ENCODE peak calls at places on chromosomes 1 and 21, in eight cellular contexts. B, I, P, J, N, H, C and U are unnamed samples.

GRCh38 chr1:10245674-10246073 is 35.3 kb downstream of the KIF1B start:
- DNase-seq in N (no peak), B (no peak), J (no peak), P (no peak), C (no peak), I (no peak), H (no peak), U (no peak)

GRCh38 chr21:16309250-16309971 is 579.6 kb downstream of the USP25 start:
- DNase-seq in P (no peak), N (no peak), I (no peak), B (no peak), H (no peak), C (no peak), J (no peak), U (peak)

GRCh38 chr1:8155528-8156186 is 129.5 kb upstream of the ERRFI1 start:
- DNase-seq in B (no peak), I (no peak), P (no peak), N (no peak), J (no peak), H (no peak), C (no peak), U (no peak)

GRCh38 chr1:61672376-61672775 is 52.6 kb downstream of the TM2D1 start:
- DNase-seq in C (no peak), P (no peak), I (no peak), J (no peak), H (no peak), B (no peak), N (no peak), U (no peak)

GRCh38 chr21:37965088-37965805 is 49.0 kb upstream of the KCNJ6 start:
- DNase-seq in I (no peak), P (no peak), B (no peak), J (no peak), C (no peak), H (no peak), N (no peak), U (no peak)

GRCh38 chr1:16048573-16049189 is 5.1 kb downstream of the CLCNKB start:
- DNase-seq in I (no peak), N (peak), P (no peak), H (no peak), J (no peak), B (no peak), C (no peak), U (no peak)

GRCh38 chr1:1627261-1627841 is 4.6 kb upstream of the MMP23B start:
- DNase-seq in J (peak), B (no peak), P (no peak), H (no peak), N (no peak), C (no peak), I (no peak), U (no peak)

GRCh38 chr21:45365608-45366241 is 39.2 kb upstream of the COL18A1 start:
- DNase-seq in I (no peak), H (no peak), C (no peak), N (peak), J (no peak), P (no peak), B (no peak), U (peak)

GRCh38 chr21:25625036-25625435 is 14.0 kb upstream of the JAM2 start:
- DNase-seq in C (no peak), I (no peak), J (no peak), H (no peak), P (no peak), B (no peak), N (no peak), U (peak)

GRCh38 chr1:14392161-14392886 is 206.2 kb upstream of the KAZN start:
- DNase-seq in C (no peak), B (no peak), N (no peak), P (no peak), H (no peak), I (no peak), J (no peak), U (no peak)

DNA sequence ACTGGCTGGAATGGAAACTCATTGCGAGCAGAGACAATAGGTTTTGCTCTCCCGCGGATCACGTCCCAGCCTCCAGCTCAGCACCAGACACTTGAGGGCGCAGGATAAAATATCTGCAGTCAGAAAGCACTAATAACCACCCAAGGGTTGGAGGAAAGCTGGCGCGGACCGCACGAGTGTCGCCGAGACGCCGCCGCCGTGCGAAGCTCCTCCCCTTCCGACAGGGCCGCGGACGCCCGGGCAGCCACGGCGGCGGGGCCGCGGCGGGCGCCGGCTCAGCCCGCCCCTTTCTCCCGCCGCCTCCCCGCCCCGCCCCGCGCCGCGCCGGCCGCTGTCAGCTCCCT is at the start of gene CMPK1:
- DNase-seq in C (peak), H (peak), P (peak), N (peak), J (peak), I (peak), B (peak), U (peak)
- TF ChIP-seq CTCF in C (no peak), H (peak), P (no peak), N (peak), J (no peak), I (peak), B (no peak), U (no peak)

GRCh38 chr1:153614189-153614900 is 1.4 kb upstream of the S100A16 start:
- DNase-seq in H (no peak), J (no peak), N (no peak), I (no peak), B (no peak), C (no peak), P (no peak), U (no peak)
- TF ChIP-seq CTCF in H (peak), J (no peak), N (no peak), I (no peak), B (no peak), C (no peak), P (no peak), U (peak)

GRCh38 chr1:18608534-18608933 is 22.1 kb upstream of the PAX7 start:
- DNase-seq in J (no peak), H (no peak), N (no peak), B (no peak), P (no peak), C (no peak), I (no peak), U (no peak)
- TF ChIP-seq CTCF in J (no peak), H (no peak), N (no peak), B (no peak), P (no peak), C (no peak), I (no peak), U (no peak)

GRCh38 chr1:160494620-160495019 is 28.4 kb downstream of the SLAMF6 start:
- DNase-seq in J (no peak), B (no peak), H (no peak), P (no peak), I (peak), C (no peak), N (no peak), U (no peak)
- TF ChIP-seq CTCF in J (peak), B (no peak), H (no peak), P (no peak), I (peak), C (peak), N (no peak), U (peak)

GRCh38 chr1:26361605-26362122 is 7.7 kb upstream of the CRYBG2 start:
- DNase-seq in J (no peak), H (no peak), N (no peak), B (no peak), I (no peak), C (no peak), P (no peak), U (no peak)
- TF ChIP-seq CTCF in J (no peak), H (no peak), N (no peak), B (no peak), I (no peak), C (no peak), P (no peak), U (peak)

DNA sequence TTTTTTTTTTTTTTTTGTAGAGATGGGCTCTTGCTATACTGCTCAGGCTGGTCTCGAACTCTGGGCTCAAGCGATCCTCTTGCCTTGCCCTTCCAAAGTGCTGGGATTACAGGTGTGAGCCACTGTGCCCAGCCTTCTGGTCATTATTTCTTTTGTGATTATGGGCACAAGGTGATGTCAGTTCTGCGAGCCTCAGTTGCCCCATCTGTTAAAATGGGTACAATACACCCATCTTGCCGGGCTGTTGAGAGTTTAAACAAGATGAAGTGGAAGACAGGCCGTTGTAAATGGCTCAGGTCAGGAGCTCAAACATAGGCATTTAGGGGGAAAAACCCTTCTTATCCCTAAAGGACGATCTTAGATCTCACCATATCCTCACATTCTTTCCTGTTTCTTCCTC is 53.7 kb upstream of the WNT4 start:
- DNase-seq in B (no peak), N (no peak), J (no peak), H (no peak), I (no peak), P (no peak), C (no peak), U (no peak)
- TF ChIP-seq CTCF in B (no peak), N (no peak), J (no peak), H (no peak), I (no peak), P (no peak), C (no peak), U (no peak)

DNA sequence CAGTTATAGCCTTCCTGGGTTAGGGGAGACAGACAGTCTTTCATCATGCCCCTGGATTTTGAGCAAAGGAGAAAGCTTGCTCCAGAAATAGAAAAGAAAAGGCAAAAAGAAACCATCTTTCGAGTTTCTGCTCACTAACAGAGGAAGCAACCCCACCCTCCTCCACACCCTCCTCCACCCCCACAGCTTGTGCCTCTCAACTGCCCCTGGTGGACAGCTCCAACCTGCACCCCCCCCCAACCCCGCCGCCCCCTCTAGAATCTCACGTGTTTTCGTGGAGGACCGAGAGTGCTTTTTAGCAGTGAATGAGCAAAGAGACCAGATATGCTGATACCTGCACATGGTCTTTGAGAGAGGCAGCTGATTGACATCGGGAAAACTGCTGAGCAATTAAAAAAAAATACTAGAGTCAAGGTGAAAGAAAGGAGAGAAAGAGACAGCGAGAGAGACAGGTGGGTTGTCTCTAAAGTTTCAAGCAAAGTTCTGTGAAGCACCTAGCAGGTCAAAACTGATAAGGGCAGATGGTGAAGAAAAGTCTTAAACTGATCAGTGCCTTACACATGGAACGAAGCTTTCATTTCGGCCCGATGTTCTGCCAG is 358.3 kb downstream of the KIF26B start:
- DNase-seq in P (no peak), N (no peak), H (no peak), J (peak), I (no peak), C (no peak), B (no peak), U (no peak)
- TF ChIP-seq CTCF in P (no peak), N (peak), H (peak), J (peak), I (no peak), C (no peak), B (no peak), U (peak)

DNA sequence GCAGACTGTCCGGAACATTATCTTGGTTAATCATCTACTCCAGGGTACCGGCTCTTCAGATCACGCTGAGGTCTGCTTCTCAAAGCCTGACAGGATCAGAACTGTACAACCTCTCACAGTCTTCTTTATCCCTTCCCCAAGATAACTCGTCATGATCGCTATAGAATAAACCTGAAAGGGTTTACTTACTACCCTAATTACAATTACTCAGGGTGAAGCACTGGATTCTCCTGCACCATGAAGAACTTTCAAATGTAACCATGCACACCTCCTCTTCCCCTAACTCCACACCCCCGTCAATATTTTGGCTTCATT is 58.0 kb downstream of the TGFBR3 start:
- DNase-seq in H (no peak), J (no peak), B (no peak), P (no peak), N (no peak), I (no peak), C (no peak), U (no peak)
- TF ChIP-seq CTCF in H (no peak), J (no peak), B (no peak), P (no peak), N (no peak), I (no peak), C (no peak), U (no peak)

GRCh38 chr1:245322673-245323072 is 167.9 kb downstream of the KIF26B start:
- DNase-seq in I (no peak), J (no peak), N (no peak), C (no peak), H (no peak), P (no peak), B (no peak), U (no peak)
- TF ChIP-seq CTCF in I (no peak), J (no peak), N (peak), C (no peak), H (no peak), P (no peak), B (no peak), U (no peak)